ENCODE peak calls at places on chromosomes 7 and 10, in nine cellular contexts. S is A549, A is heart right ventricle, I is Panc1, C is prostate gland, E is epithelial cell of esophagus, H is choroid plexus epithelial cell, J is OCI-LY7, P is GM13976. B is an unnamed sample.
A peak's percentile ranks its signal among the peaks of the same experiment; 100 is the strongest.

GRCh38 chr10:17989908-17990767 is 38.4 kb downstream of the SLC39A12 start:
- DNase-seq in E (peak; percentile 90), P (peak; percentile 58), H (peak; percentile 81), A (no peak), C (no peak), S (peak; percentile 43), I (peak; percentile 70), J (peak; percentile 25), B (no peak)

GRCh38 chr7:13980474-13980873 is 9.0 kb downstream of the ETV1 start:
- DNase-seq in I (no peak), J (no peak), E (no peak), H (no peak), P (no peak), C (no peak), A (no peak), S (no peak), B (no peak)

GRCh38 chr7:121081327-121081936 is 92.9 kb downstream of the CPED1 start:
- DNase-seq in J (peak; percentile 51), A (no peak), H (peak; percentile 90), I (peak; percentile 42), C (no peak), E (peak; percentile 73), S (peak; percentile 4), P (peak; percentile 13), B (no peak)

GRCh38 chr10:120480848-120481247 is 23.8 kb downstream of the PLPP4 start:
- DNase-seq in H (no peak), A (no peak), E (no peak), I (no peak), C (no peak), P (no peak), J (no peak), S (no peak), B (no peak)

GRCh38 chr10:95183132-95183450 is 10.9 kb upstream of the ACSM6 start:
- DNase-seq in P (no peak), H (peak; percentile 26), S (no peak), E (no peak), C (no peak), A (no peak), J (peak; percentile 32), I (no peak), B (no peak)

GRCh38 chr7:155974186-155974897 is 162.1 kb upstream of the SHH start:
- DNase-seq in H (no peak), E (no peak), J (no peak), C (no peak), S (no peak), I (no peak), A (no peak), P (no peak), B (peak; percentile 2)

GRCh38 chr10:11730779-11731178 is 11.4 kb upstream of the ECHDC3 start:
- DNase-seq in S (no peak), I (no peak), H (no peak), A (no peak), C (no peak), J (no peak), P (no peak), E (no peak), B (no peak)

GRCh38 chr7:27095050-27095896 is 527 bp downstream of the HOXA1 start:
- DNase-seq in J (peak; percentile 25), S (no peak), A (no peak), H (no peak), I (no peak), C (no peak), E (no peak), P (peak; percentile 33), B (no peak)

GRCh38 chr7:151157645-151158329 is 9.7 kb downstream of the GBX1 start:
- DNase-seq in J (no peak), S (peak; percentile 52), I (no peak), H (peak; percentile 21), A (no peak), C (no peak), P (no peak), E (peak; percentile 73), B (no peak)

GRCh38 chr10:76902949-76903348 is 734.7 kb downstream of the KCNMA1 start:
- DNase-seq in I (no peak), P (no peak), H (peak; percentile 7), S (no peak), A (peak; percentile 71), J (peak; percentile 1), C (no peak), E (peak; percentile 51), B (no peak)

GRCh38 chr7:101952355-101953247 is 135.2 kb downstream of the CUX1 start:
- DNase-seq in H (peak; percentile 67), I (peak; percentile 8), E (peak; percentile 62), S (peak; percentile 29), C (no peak), J (no peak), A (no peak), P (no peak), B (peak; percentile 43)

GRCh38 chr7:38889872-38890432 is 19.0 kb downstream of the VPS41 start:
- DNase-seq in J (no peak), C (no peak), S (no peak), I (no peak), P (no peak), E (no peak), A (no peak), H (no peak), B (no peak)

GRCh38 chr10:43053825-43054224 is 23.0 kb upstream of the RET start:
- DNase-seq in H (no peak), P (no peak), C (no peak), A (no peak), I (no peak), E (no peak), S (no peak), J (no peak), B (no peak)

GRCh38 chr10:9140373-9140772 is 1085.9 kb downstream of the GATA3 start:
- DNase-seq in I (no peak), E (no peak), S (no peak), C (no peak), J (no peak), P (no peak), A (no peak), H (no peak), B (no peak)

GRCh38 chr10:114489521-114490310 is 85.4 kb upstream of the AFAP1L2 start:
- DNase-seq in J (peak; percentile 74), I (no peak), C (no peak), P (no peak), S (no peak), A (no peak), H (no peak), E (no peak), B (no peak)

GRCh38 chr7:108026647-108027046 is 23.7 kb upstream of the LAMB1 start:
- DNase-seq in C (no peak), E (no peak), S (no peak), I (no peak), J (no peak), A (no peak), P (no peak), H (peak; percentile 44), B (no peak)

GRCh38 chr10:81905161-81905560 is 30.2 kb downstream of the NRG3 start:
- DNase-seq in S (no peak), J (no peak), A (no peak), P (no peak), C (no peak), H (no peak), I (no peak), E (no peak), B (no peak)

GRCh38 chr7:82164813-82165212 is 278.8 kb downstream of the CACNA2D1 start:
- DNase-seq in I (no peak), J (no peak), S (no peak), H (peak; percentile 84), C (no peak), E (peak; percentile 16), P (no peak), A (peak; percentile 35), B (peak; percentile 72)
- TF ChIP-seq CTCF in I (peak; percentile 34), J (peak; percentile 16), S (peak; percentile 48), H (peak; percentile 60), C (no peak), E (peak; percentile 42), P (no peak), A (no peak), B (peak; percentile 41)

GRCh38 chr7:130216750-130217149 is 9.1 kb downstream of the SSMEM1 start:
- DNase-seq in J (no peak), E (no peak), A (no peak), C (no peak), H (no peak), S (no peak), P (no peak), I (no peak), B (no peak)
- TF ChIP-seq CTCF in J (no peak), E (no peak), A (no peak), C (no peak), H (peak; percentile 7), S (no peak), P (no peak), I (no peak), B (no peak)

GRCh38 chr10:90579602-90580242 is 278.1 kb downstream of the HTR7 start:
- DNase-seq in J (no peak), E (peak; percentile 66), S (no peak), I (no peak), A (no peak), P (no peak), C (no peak), H (peak; percentile 76), B (no peak)
- TF ChIP-seq CTCF in J (no peak), E (peak; percentile 26), S (no peak), I (peak; percentile 10), A (no peak), P (no peak), C (no peak), H (peak; percentile 61), B (no peak)

DNA sequence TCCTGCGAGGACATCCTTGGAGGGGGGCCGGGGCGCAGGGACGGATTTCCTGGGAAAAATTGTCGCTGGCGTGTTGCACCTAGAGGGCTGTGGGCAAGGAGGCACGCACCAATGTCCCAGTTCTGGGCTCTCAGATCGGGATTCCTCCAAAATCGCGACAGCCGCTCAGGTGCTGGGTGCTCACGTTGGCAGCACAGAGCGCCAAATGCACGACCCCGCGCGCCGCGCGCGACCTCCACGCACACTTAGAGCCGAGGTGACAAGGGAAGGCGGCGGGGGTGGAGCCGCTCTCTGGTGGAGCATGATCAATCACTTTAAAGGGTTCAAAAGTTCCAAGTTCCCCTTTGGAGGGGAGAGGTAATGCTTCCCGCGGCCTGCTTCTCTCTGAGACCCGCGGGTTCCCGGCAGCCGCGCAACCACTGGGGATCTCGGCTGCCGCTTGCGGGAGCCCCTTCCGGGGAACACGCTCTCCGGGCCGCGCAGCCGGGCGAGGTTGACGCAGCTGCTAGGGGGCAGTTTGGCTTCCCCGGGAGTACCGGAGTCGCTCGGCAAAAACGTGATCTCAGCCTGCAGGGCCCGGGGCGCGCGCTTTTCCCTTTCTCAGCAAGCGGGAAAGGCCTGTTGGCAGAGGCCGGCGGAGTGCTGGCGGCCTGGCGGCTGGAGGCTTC is 25.4 kb downstream of the SKIDA1 start:
- DNase-seq in S (no peak), J (no peak), A (no peak), H (no peak), C (no peak), I (no peak), P (peak; percentile 72), E (no peak), B (no peak)
- TF ChIP-seq CTCF in S (no peak), J (no peak), A (no peak), H (peak; percentile 18), C (no peak), I (no peak), P (no peak), E (no peak), B (no peak)